ENCODE peak calls at places on chromosomes 7 and 10, in four cellular contexts. One of them, this sample, is unnamed.

GRCh38 chr7:3730271-3730670 is 429.2 kb downstream of the SDK1 start:
- DNase-seq in foreskin fibroblast: peak
- DNase-seq in neural progenitor cell: no peak
- DNase-seq in body of pancreas: no peak
- DNase-seq in this sample: no peak

GRCh38 chr10:30063098-30063497 is 3.7 kb upstream of the JCAD start:
- DNase-seq in body of pancreas: no peak
- DNase-seq in neural progenitor cell: no peak
- DNase-seq in foreskin fibroblast: peak
- DNase-seq in this sample: no peak

GRCh38 chr10:131928248-131929095 is 27.7 kb downstream of the PPP2R2D start:
- DNase-seq in body of pancreas: no peak
- DNase-seq in foreskin fibroblast: no peak
- DNase-seq in neural progenitor cell: no peak
- DNase-seq in this sample: no peak

GRCh38 chr10:110304394-110304779 is 333 bp downstream of the SMNDC1 start:
- DNase-seq in body of pancreas: no peak
- DNase-seq in neural progenitor cell: peak
- DNase-seq in foreskin fibroblast: no peak
- DNase-seq in this sample: no peak

GRCh38 chr7:1664711-1665591 is 5.1 kb upstream of the ELFN1 start:
- DNase-seq in neural progenitor cell: peak
- DNase-seq in body of pancreas: peak
- DNase-seq in foreskin fibroblast: peak
- DNase-seq in this sample: no peak

GRCh38 chr7:120033114-120033513 is 239.9 kb upstream of the KCND2 start:
- DNase-seq in body of pancreas: no peak
- DNase-seq in neural progenitor cell: peak
- DNase-seq in foreskin fibroblast: no peak
- DNase-seq in this sample: no peak

GRCh38 chr7:101162551-101163280 is 2.7 kb downstream of the VGF start:
- DNase-seq in foreskin fibroblast: peak
- DNase-seq in neural progenitor cell: peak
- DNase-seq in body of pancreas: peak
- DNase-seq in this sample: no peak

GRCh38 chr10:48762104-48763042 is 77.7 kb downstream of the WDFY4 start:
- DNase-seq in neural progenitor cell: no peak
- DNase-seq in foreskin fibroblast: no peak
- DNase-seq in body of pancreas: no peak
- DNase-seq in this sample: no peak

GRCh38 chr7:46369933-46370654 is 449.0 kb upstream of the IGFBP3 start:
- DNase-seq in neural progenitor cell: no peak
- DNase-seq in foreskin fibroblast: peak
- DNase-seq in body of pancreas: no peak
- DNase-seq in this sample: no peak

GRCh38 chr10:122450336-122450990 is 4.0 kb upstream of the ARMS2 start:
- DNase-seq in neural progenitor cell: no peak
- DNase-seq in body of pancreas: no peak
- DNase-seq in foreskin fibroblast: no peak
- DNase-seq in this sample: no peak

GRCh38 chr7:8389898-8390642 is 43.3 kb upstream of the NXPH1 start:
- DNase-seq in body of pancreas: peak
- DNase-seq in neural progenitor cell: peak
- DNase-seq in foreskin fibroblast: no peak
- DNase-seq in this sample: no peak

GRCh38 chr10:47438857-47439474 is 44.9 kb downstream of the ANXA8 start:
- DNase-seq in body of pancreas: peak
- DNase-seq in neural progenitor cell: peak
- DNase-seq in foreskin fibroblast: peak
- DNase-seq in this sample: peak

GRCh38 chr10:118983263-118983662 is 46.3 kb upstream of the NANOS1 start:
- DNase-seq in body of pancreas: no peak
- DNase-seq in neural progenitor cell: no peak
- DNase-seq in foreskin fibroblast: no peak
- DNase-seq in this sample: no peak

GRCh38 chr7:24936121-24936824 is 43.7 kb downstream of the OSBPL3 start:
- DNase-seq in foreskin fibroblast: no peak
- DNase-seq in neural progenitor cell: no peak
- DNase-seq in body of pancreas: no peak
- DNase-seq in this sample: no peak

GRCh38 chr7:31175672-31176071 is 123.6 kb downstream of the ADCYAP1R1 start:
- DNase-seq in body of pancreas: no peak
- DNase-seq in foreskin fibroblast: no peak
- DNase-seq in neural progenitor cell: peak
- DNase-seq in this sample: no peak

DNA sequence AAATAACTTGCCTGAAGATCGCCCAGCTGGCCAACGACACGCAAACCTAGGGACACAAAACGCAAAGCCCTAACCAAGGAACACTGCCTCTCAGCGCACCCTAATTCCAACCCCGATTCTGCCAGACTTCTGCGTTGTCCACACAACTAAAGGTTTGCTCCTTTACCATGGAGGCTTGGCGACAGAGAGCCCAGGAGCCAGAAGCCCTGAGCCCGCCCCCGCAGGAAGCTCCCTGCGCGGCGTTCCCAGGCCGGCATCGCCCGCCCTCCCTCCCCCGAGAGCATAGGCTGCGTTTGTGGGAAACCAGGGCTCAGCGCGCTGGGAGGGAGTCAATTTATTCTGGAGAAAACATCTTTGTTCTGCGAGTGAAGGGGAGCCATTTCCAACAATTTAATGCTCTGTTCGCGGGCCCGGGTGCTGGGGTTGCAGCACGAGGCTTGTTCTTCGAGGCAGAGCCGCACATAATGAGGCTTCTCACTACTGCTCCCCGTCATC is 103.9 kb downstream of the GRID1 start:
- DNase-seq in body of pancreas: peak
- DNase-seq in foreskin fibroblast: no peak
- DNase-seq in neural progenitor cell: peak
- DNase-seq in this sample: no peak
- H3K4me3 ChIP-seq in body of pancreas: no peak
- H3K4me3 ChIP-seq in foreskin fibroblast: no peak
- H3K4me3 ChIP-seq in neural progenitor cell: no peak
- H3K4me3 ChIP-seq in this sample: no peak

GRCh38 chr10:73253226-73253557 is 748 bp upstream of the MRPS16 start:
- DNase-seq in body of pancreas: no peak
- DNase-seq in foreskin fibroblast: no peak
- DNase-seq in neural progenitor cell: peak
- DNase-seq in this sample: no peak
- TF ChIP-seq CTCF in body of pancreas: no peak
- TF ChIP-seq CTCF in foreskin fibroblast: no peak
- TF ChIP-seq CTCF in neural progenitor cell: no peak
- TF ChIP-seq CTCF in this sample: no peak

GRCh38 chr7:129917934-129918333 is 34.8 kb downstream of the UBE2H start:
- DNase-seq in body of pancreas: no peak
- DNase-seq in foreskin fibroblast: no peak
- DNase-seq in neural progenitor cell: no peak
- DNase-seq in this sample: no peak
- H3K4me3 ChIP-seq in body of pancreas: no peak
- H3K4me3 ChIP-seq in foreskin fibroblast: no peak
- H3K4me3 ChIP-seq in neural progenitor cell: no peak
- H3K4me3 ChIP-seq in this sample: no peak

DNA sequence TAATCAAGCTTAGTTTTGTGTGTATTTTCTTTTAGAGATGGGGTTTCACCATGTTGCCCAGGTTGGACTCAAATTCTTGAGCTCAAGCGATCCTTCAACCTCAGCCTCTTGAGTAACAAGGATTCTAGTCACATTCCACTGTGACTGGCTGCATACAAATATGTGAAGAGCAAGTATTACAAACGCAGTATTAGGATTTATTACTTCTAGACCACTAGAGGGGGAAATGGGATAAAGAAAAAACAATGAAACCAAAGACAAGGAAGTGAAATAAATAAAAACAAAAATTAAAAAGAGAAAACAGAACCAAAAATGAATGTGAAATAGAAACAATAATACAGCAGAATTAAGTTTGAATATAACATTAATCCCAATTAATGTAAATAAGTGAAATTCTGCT is 308.7 kb downstream of the ANKRD30A start:
- DNase-seq in body of pancreas: no peak
- DNase-seq in neural progenitor cell: no peak
- DNase-seq in foreskin fibroblast: no peak
- DNase-seq in this sample: no peak
- TF ChIP-seq CTCF in body of pancreas: no peak
- TF ChIP-seq CTCF in neural progenitor cell: peak
- TF ChIP-seq CTCF in foreskin fibroblast: no peak
- TF ChIP-seq CTCF in this sample: no peak

DNA sequence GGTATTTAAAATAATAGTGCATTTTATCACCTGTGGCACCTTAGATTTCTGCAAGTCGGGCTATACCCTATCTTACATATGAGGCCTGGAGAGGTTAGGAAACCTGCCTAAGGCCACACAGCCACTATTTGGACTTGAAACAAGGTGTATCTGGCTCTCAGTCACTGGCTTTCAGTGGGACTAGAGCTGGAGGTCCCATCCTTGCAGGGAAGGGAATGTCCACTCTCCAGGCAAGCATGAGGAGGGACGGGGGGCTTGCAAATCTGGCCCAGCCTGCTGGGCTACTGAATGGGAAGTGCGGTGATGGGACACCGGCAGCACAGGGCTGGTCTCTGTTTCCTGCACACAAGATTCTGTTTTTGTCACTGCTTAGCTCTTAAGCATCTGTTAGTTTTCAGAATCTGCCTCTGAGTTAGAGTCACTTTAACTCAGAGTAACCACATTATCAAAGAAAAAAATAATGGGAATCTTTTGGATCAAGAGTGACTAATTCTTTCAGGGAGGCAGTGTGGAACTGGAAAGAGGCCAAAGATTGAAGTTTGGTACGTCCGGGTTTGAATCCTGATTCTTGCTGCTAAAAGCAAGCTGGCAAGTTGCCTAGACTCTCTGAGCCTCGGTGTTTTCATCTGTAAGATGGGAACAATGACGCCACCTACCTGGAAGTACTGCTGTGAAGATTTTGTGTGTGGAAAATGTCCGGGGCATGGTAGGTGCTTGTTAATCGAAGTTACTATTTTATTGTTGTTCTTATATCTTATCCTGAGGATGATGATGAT is 33.8 kb upstream of the HABP2 start:
- DNase-seq in neural progenitor cell: no peak
- DNase-seq in body of pancreas: no peak
- DNase-seq in foreskin fibroblast: no peak
- DNase-seq in this sample: no peak
- H3K4me3 ChIP-seq in neural progenitor cell: no peak
- H3K4me3 ChIP-seq in body of pancreas: no peak
- H3K4me3 ChIP-seq in foreskin fibroblast: no peak
- H3K4me3 ChIP-seq in this sample: no peak

GRCh38 chr10:3452234-3452633 is 279.7 kb upstream of the PITRM1 start:
- DNase-seq in body of pancreas: no peak
- DNase-seq in neural progenitor cell: peak
- DNase-seq in foreskin fibroblast: peak
- DNase-seq in this sample: peak
- TF ChIP-seq CTCF in body of pancreas: no peak
- TF ChIP-seq CTCF in neural progenitor cell: no peak
- TF ChIP-seq CTCF in foreskin fibroblast: peak
- TF ChIP-seq CTCF in this sample: peak

This sample was measured in retinal pigment epithelial cell.